ENCODE peak calls at places on chromosomes 11 and 22, in eight cellular contexts. I is foreskin fibroblast, E is mammary epithelial cell, D is ovary, C is pancreas, J is fibroblast of the aortic adventitia, Y is retinal pigment epithelial cell, L is astrocyte of the spinal cord. X is an unnamed sample.

GRCh38 chr11:59510917-59511589 is at the start of gene OR4D9:
- DNase-seq in I (no peak), Y (no peak), D (no peak), C (no peak), L (no peak), J (no peak), E (no peak), X (no peak)

GRCh38 chr11:12100886-12101285 is 9.5 kb upstream of the MICAL2 start:
- DNase-seq in I (no peak), D (no peak), J (peak; percentile 29), E (no peak), Y (no peak), C (no peak), L (no peak), X (no peak)

GRCh38 chr22:40426671-40427070 is 56.3 kb downstream of the SGSM3 start:
- DNase-seq in D (no peak), C (no peak), E (no peak), I (no peak), J (peak; percentile 41), L (peak; percentile 61), Y (no peak), X (no peak)

GRCh38 chr11:113697075-113697474 is 9.0 kb downstream of the TMPRSS5 start:
- DNase-seq in E (no peak), Y (no peak), L (no peak), J (no peak), D (no peak), C (no peak), I (no peak), X (no peak)

GRCh38 chr11:2701898-2702434 is 2.2 kb upstream of the KCNQ1OT1 start:
- DNase-seq in C (no peak), D (peak; percentile 16), J (no peak), L (no peak), E (no peak), I (no peak), Y (no peak), X (no peak)

GRCh38 chr11:32358729-32359128 is 76.6 kb downstream of the WT1 start:
- DNase-seq in C (no peak), Y (no peak), I (no peak), D (peak; percentile 49), E (no peak), J (peak; percentile 20), L (no peak), X (no peak)

GRCh38 chr11:1300569-1301187 is 8.8 kb downstream of the TOLLIP start:
- DNase-seq in I (no peak), L (no peak), J (no peak), D (peak; percentile 35), C (peak; percentile 84), E (no peak), Y (no peak), X (no peak)

GRCh38 chr22:23259916-23260644 is 79.8 kb downstream of the BCR start:
- DNase-seq in D (no peak), Y (no peak), E (no peak), L (no peak), C (no peak), J (no peak), I (no peak), X (no peak)

GRCh38 chr11:1823376-1824220 is 11.2 kb upstream of the SYT8 start:
- DNase-seq in J (no peak), L (no peak), Y (no peak), I (no peak), D (no peak), E (no peak), C (peak; percentile 59), X (no peak)

GRCh38 chr22:19898831-19899567 is 42.6 kb upstream of the COMT start:
- DNase-seq in L (no peak), Y (no peak), E (no peak), C (no peak), J (no peak), I (no peak), D (no peak), X (no peak)

GRCh38 chr11:9838961-9839360 is 175.1 kb downstream of the SWAP70 start:
- DNase-seq in C (no peak), E (peak; percentile 97), Y (no peak), I (no peak), D (no peak), L (peak; percentile 56), J (no peak), X (no peak)

GRCh38 chr11:16080688-16081388 is 275.5 kb downstream of the SOX6 start:
- DNase-seq in L (no peak), J (no peak), Y (no peak), E (no peak), I (no peak), C (no peak), D (no peak), X (no peak)

GRCh38 chr22:37664249-37665101 is 6.0 kb downstream of the PDXP start:
- DNase-seq in I (no peak), C (no peak), J (no peak), Y (no peak), D (peak; percentile 31), E (no peak), L (no peak), X (no peak)

GRCh38 chr22:20128902-20129746 is 2.5 kb upstream of the ZDHHC8 start:
- DNase-seq in L (no peak), I (no peak), D (no peak), C (no peak), J (peak; percentile 16), E (no peak), Y (no peak), X (no peak)

GRCh38 chr11:64342869-64343739 is 3.1 kb downstream of the CCDC88B start:
- DNase-seq in D (no peak), L (no peak), C (no peak), J (no peak), I (no peak), Y (no peak), E (no peak), X (no peak)

GRCh38 chr11:76861490-76861953 is 804 bp downstream of the ACER3 start:
- DNase-seq in D (no peak), I (no peak), E (peak; percentile 19), Y (no peak), C (no peak), L (no peak), J (no peak), X (no peak)

GRCh38 chr11:76859708-76860233 is 947 bp upstream of the ACER3 start:
- DNase-seq in E (no peak), L (no peak), D (peak; percentile 32), C (no peak), I (no peak), J (no peak), Y (no peak), X (no peak)

GRCh38 chr11:76863196-76863777 is 2.6 kb downstream of the ACER3 start:
- DNase-seq in E (no peak), Y (no peak), L (no peak), I (no peak), C (no peak), J (no peak), D (no peak), X (no peak)

GRCh38 chr11:76857776-76858461 is 2.8 kb upstream of the ACER3 start:
- DNase-seq in J (no peak), L (no peak), E (no peak), Y (no peak), C (no peak), D (no peak), I (no peak), X (no peak)

DNA sequence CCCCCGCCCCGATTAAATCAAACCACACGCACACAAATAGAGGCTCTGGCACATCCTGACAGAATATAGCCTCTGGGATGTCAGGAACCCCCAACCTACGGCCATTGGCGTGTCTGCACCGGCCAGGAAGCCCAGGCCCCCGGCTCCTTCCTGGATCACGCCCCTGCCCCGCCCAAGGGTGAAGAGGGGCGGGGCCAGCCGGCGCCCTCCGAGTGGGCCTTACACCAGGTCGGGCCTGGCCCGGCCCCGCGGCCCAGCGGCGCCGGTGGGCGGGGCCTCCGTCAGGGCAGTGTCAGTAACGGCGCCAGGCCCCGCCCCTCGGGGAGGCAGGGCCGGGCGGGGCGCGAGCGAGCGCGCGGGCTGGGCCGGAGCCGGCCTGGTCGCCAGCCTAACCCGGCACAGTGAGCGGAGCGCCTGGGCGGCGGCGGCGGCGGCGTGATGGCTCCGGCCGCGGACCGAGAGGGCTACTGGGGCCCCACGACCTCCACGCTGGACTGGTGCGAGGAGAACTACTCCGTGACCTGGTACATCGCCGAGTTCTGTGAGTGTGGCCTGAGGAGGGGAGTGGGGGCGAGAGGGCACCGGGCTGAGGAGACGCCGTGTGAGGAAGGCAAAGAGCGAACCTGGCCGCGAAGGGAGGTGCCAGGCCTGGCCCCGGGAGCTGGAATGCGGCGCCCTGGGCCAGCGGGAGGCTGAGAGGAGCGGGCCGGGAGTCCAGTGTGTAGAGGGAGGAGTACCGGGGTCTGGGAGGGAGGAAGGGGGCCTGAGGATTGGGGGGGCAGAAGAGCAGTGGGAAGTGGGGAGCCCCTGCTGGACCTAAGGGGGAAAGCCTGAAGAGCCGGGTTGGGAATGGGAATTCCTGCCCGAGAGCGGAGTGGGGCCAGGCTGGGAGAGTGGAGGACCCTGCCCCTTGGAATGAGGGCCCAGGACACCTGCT is at the start of gene ACER3:
- DNase-seq in D (peak; percentile 92), L (peak; percentile 80), Y (peak; percentile 52), J (peak; percentile 73), E (peak; percentile 87), C (peak; percentile 91), I (peak; percentile 84), X (peak; percentile 38)
- TF ChIP-seq CTCF in D (no peak), L (peak; percentile 47), Y (peak; percentile 46), J (peak; percentile 55), E (no peak), C (no peak), I (peak; percentile 33), X (peak; percentile 20)

GRCh38 chr11:115698243-115698642 is 194.0 kb upstream of the CADM1 start:
- DNase-seq in I (no peak), L (no peak), E (no peak), Y (no peak), D (no peak), C (no peak), J (no peak), X (no peak)
- H3K4me3 ChIP-seq in I (no peak overlapping the region), L (no peak overlapping the region), E (no peak overlapping the region), Y (no peak overlapping the region), D (no peak overlapping the region), C (no peak overlapping the region), J (no peak overlapping the region), X (no peak overlapping the region)

GRCh38 chr22:26479043-26479791 is 4.4 kb downstream of the HPS4 start:
- DNase-seq in L (no peak), D (no peak), C (no peak), E (no peak), I (no peak), J (no peak), Y (no peak), X (no peak)
- TF ChIP-seq CTCF in L (no peak), D (no peak), C (no peak), E (no peak), I (no peak), J (no peak), Y (no peak), X (no peak)

DNA sequence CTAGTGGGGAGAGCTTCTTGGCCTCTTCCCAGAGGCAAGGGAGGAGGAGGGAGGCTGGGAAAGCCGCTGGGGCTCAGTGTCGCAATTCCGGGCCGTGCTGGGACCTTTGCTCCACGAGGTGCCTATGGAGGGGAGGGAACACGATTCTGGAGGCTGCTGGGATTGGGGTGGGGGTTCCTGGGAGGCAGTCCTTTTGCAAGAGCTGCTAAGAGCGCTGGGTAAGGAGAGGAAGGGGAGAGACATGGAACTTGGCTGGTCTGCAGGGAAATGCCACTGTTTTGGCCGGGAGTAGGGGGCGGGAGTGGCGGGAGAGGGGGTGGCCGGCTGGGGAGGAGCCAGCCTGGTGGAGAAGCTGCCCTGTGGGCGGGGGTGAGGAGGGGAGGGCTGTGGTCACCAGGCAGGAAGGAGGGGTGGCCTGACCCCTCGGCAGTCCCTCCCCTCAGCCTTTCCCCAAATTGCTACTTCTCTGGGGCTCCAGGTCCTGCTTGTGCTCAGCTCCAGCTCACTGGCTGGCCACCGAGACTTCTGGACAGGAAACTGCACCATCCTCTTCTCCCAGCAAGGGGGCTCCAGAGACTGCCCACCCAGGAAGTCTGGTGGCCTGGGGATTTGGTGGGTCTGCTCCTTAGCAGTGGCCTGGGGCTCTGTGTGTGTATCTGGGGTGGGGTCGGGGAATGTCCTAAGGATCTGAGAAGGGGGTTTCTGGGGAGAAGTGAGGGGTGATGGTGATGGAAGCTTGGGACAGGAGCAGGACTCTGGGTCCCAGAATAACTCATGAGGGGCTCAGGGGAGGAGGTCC is at the start of gene NR1H3:
- DNase-seq in C (peak; percentile 80), I (peak; percentile 84), E (peak; percentile 14), Y (no peak), L (peak; percentile 59), D (peak; percentile 72), J (peak; percentile 75), X (peak; percentile 55)
- H3K4me3 ChIP-seq in C (peak within 1 kb of the TSS; percentile 42), I (peak within 1 kb of the TSS; percentile 38), E (no peak within 1 kb of the TSS), Y (peak within 1 kb of the TSS; percentile 22), L (peak within 1 kb of the TSS; percentile 10), D (peak within 1 kb of the TSS; percentile 38), J (peak within 1 kb of the TSS; percentile 48), X (peak within 1 kb of the TSS; percentile 35)

X was measured in HFF-Myc.